ENCODE peak calls at places on chromosomes 1 and 21, in eight cellular contexts. One of them, this sample, is unnamed. For H3K9me3, the result is how much of the 10 kb centered on the place peaks cover.

GRCh38 chr1:244207042-244207934 is 156.2 kb downstream of the ZBTB18 start:
- DNase-seq in right atrium auricular region: no peak
- DNase-seq in naive thymus-derived CD4-positive, alpha-beta T cell: no peak
- DNase-seq in SJCRH30: no peak
- DNase-seq in CD4-positive, alpha-beta T cell: no peak
- DNase-seq in spleen: no peak
- DNase-seq in tibial nerve: no peak
- DNase-seq in Peyer's patch: no peak
- DNase-seq in this sample: no peak

GRCh38 chr1:234772345-234773147 is 162.6 kb upstream of the IRF2BP2 start:
- DNase-seq in right atrium auricular region: peak
- DNase-seq in naive thymus-derived CD4-positive, alpha-beta T cell: peak
- DNase-seq in SJCRH30: peak
- DNase-seq in CD4-positive, alpha-beta T cell: peak
- DNase-seq in spleen: peak
- DNase-seq in tibial nerve: no peak
- DNase-seq in Peyer's patch: peak
- DNase-seq in this sample: peak

GRCh38 chr21:33267250-33267649 is 1.1 kb downstream of the IL10RB start:
- DNase-seq in right atrium auricular region: no peak
- DNase-seq in naive thymus-derived CD4-positive, alpha-beta T cell: no peak
- DNase-seq in SJCRH30: no peak
- DNase-seq in CD4-positive, alpha-beta T cell: no peak
- DNase-seq in spleen: no peak
- DNase-seq in tibial nerve: no peak
- DNase-seq in Peyer's patch: no peak
- DNase-seq in this sample: no peak

GRCh38 chr1:161119379-161120061 is 1.6 kb downstream of the NIT1 start:
- DNase-seq in right atrium auricular region: peak
- DNase-seq in naive thymus-derived CD4-positive, alpha-beta T cell: no peak
- DNase-seq in SJCRH30: no peak
- DNase-seq in CD4-positive, alpha-beta T cell: peak
- DNase-seq in spleen: no peak
- DNase-seq in tibial nerve: no peak
- DNase-seq in Peyer's patch: peak
- DNase-seq in this sample: peak

GRCh38 chr1:25756210-25756609 is 43.8 kb upstream of the SELENON start:
- DNase-seq in right atrium auricular region: no peak
- DNase-seq in naive thymus-derived CD4-positive, alpha-beta T cell: no peak
- DNase-seq in SJCRH30: no peak
- DNase-seq in CD4-positive, alpha-beta T cell: no peak
- DNase-seq in spleen: no peak
- DNase-seq in tibial nerve: no peak
- DNase-seq in Peyer's patch: no peak
- DNase-seq in this sample: no peak

GRCh38 chr1:50462964-50463363 is 39.7 kb upstream of the DMRTA2 start:
- DNase-seq in right atrium auricular region: no peak
- DNase-seq in naive thymus-derived CD4-positive, alpha-beta T cell: no peak
- DNase-seq in SJCRH30: no peak
- DNase-seq in CD4-positive, alpha-beta T cell: no peak
- DNase-seq in spleen: no peak
- DNase-seq in tibial nerve: no peak
- DNase-seq in Peyer's patch: no peak
- DNase-seq in this sample: no peak

GRCh38 chr21:33205476-33205875 is 24.3 kb upstream of the IFNAR2 start:
- DNase-seq in right atrium auricular region: no peak
- DNase-seq in naive thymus-derived CD4-positive, alpha-beta T cell: no peak
- DNase-seq in SJCRH30: no peak
- DNase-seq in CD4-positive, alpha-beta T cell: no peak
- DNase-seq in spleen: no peak
- DNase-seq in tibial nerve: no peak
- DNase-seq in Peyer's patch: peak
- DNase-seq in this sample: no peak

GRCh38 chr1:178939328-178939727 is 68.5 kb upstream of the ANGPTL1 start:
- DNase-seq in right atrium auricular region: no peak
- DNase-seq in naive thymus-derived CD4-positive, alpha-beta T cell: no peak
- DNase-seq in SJCRH30: no peak
- DNase-seq in CD4-positive, alpha-beta T cell: no peak
- DNase-seq in spleen: no peak
- DNase-seq in tibial nerve: peak
- DNase-seq in Peyer's patch: peak
- DNase-seq in this sample: no peak

GRCh38 chr21:45825209-45825602 is 156.4 kb upstream of the COL6A1 start:
- DNase-seq in right atrium auricular region: no peak
- DNase-seq in naive thymus-derived CD4-positive, alpha-beta T cell: no peak
- DNase-seq in SJCRH30: no peak
- DNase-seq in CD4-positive, alpha-beta T cell: no peak
- DNase-seq in spleen: peak
- DNase-seq in tibial nerve: no peak
- DNase-seq in Peyer's patch: no peak
- DNase-seq in this sample: no peak

GRCh38 chr21:41630249-41630648 is 122.3 kb upstream of the TMPRSS2 start:
- DNase-seq in right atrium auricular region: no peak
- DNase-seq in naive thymus-derived CD4-positive, alpha-beta T cell: no peak
- DNase-seq in SJCRH30: no peak
- DNase-seq in CD4-positive, alpha-beta T cell: no peak
- DNase-seq in spleen: no peak
- DNase-seq in tibial nerve: no peak
- DNase-seq in Peyer's patch: peak
- DNase-seq in this sample: peak

GRCh38 chr1:235844776-235845175 is 21.9 kb downstream of the LYST start:
- DNase-seq in right atrium auricular region: no peak
- DNase-seq in naive thymus-derived CD4-positive, alpha-beta T cell: no peak
- DNase-seq in SJCRH30: no peak
- DNase-seq in CD4-positive, alpha-beta T cell: no peak
- DNase-seq in spleen: no peak
- DNase-seq in tibial nerve: no peak
- DNase-seq in Peyer's patch: no peak
- DNase-seq in this sample: no peak

GRCh38 chr1:17844146-17844826 is 89.2 kb downstream of the ACTL8 start:
- DNase-seq in right atrium auricular region: no peak
- DNase-seq in naive thymus-derived CD4-positive, alpha-beta T cell: no peak
- DNase-seq in SJCRH30: no peak
- DNase-seq in CD4-positive, alpha-beta T cell: no peak
- DNase-seq in spleen: no peak
- DNase-seq in tibial nerve: no peak
- DNase-seq in Peyer's patch: no peak
- DNase-seq in this sample: peak

GRCh38 chr1:97271906-97272788 is 550.6 kb downstream of the PTBP2 start:
- DNase-seq in right atrium auricular region: no peak
- DNase-seq in naive thymus-derived CD4-positive, alpha-beta T cell: no peak
- DNase-seq in SJCRH30: no peak
- DNase-seq in CD4-positive, alpha-beta T cell: no peak
- DNase-seq in spleen: no peak
- DNase-seq in tibial nerve: no peak
- DNase-seq in Peyer's patch: no peak
- DNase-seq in this sample: no peak

GRCh38 chr1:200302893-200303250 is 107.0 kb downstream of the ZNF281 start:
- DNase-seq in right atrium auricular region: no peak
- DNase-seq in naive thymus-derived CD4-positive, alpha-beta T cell: no peak
- DNase-seq in SJCRH30: no peak
- DNase-seq in CD4-positive, alpha-beta T cell: no peak
- DNase-seq in spleen: no peak
- DNase-seq in tibial nerve: no peak
- DNase-seq in Peyer's patch: peak
- DNase-seq in this sample: no peak

GRCh38 chr1:154429118-154429517 is 24.0 kb downstream of the IL6R start:
- DNase-seq in right atrium auricular region: no peak
- DNase-seq in naive thymus-derived CD4-positive, alpha-beta T cell: no peak
- DNase-seq in SJCRH30: no peak
- DNase-seq in CD4-positive, alpha-beta T cell: no peak
- DNase-seq in spleen: no peak
- DNase-seq in tibial nerve: no peak
- DNase-seq in Peyer's patch: no peak
- DNase-seq in this sample: no peak

GRCh38 chr1:204513117-204513716 is 3.0 kb upstream of the MDM4 start:
- DNase-seq in right atrium auricular region: no peak
- DNase-seq in naive thymus-derived CD4-positive, alpha-beta T cell: no peak
- DNase-seq in SJCRH30: no peak
- DNase-seq in CD4-positive, alpha-beta T cell: peak
- DNase-seq in spleen: no peak
- DNase-seq in tibial nerve: no peak
- DNase-seq in Peyer's patch: peak
- DNase-seq in this sample: peak

GRCh38 chr1:38018864-38019343 is 6.4 kb downstream of the UTP11 start:
- DNase-seq in right atrium auricular region: no peak
- DNase-seq in naive thymus-derived CD4-positive, alpha-beta T cell: no peak
- DNase-seq in SJCRH30: no peak
- DNase-seq in CD4-positive, alpha-beta T cell: no peak
- DNase-seq in spleen: no peak
- DNase-seq in tibial nerve: no peak
- DNase-seq in Peyer's patch: no peak
- DNase-seq in this sample: peak

DNA sequence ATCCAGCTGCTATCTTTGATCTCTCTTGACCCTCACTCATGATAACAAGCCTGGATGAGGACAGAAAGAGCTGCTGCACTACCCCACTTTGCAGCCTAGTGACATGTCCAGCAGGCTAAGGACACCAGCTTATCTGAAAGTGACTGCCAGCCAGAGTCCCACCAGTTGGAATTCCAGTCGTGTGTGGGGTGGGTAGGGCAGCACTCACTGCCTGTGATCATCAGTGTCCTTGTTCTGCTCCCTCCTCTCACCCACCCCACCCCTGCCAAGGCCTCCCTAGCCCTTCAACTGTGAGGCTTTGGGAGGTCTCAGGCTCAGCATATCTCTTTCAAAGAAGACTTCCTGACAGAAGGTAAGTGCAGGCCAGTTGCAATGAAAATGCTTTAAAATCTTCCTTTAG is 15.5 kb upstream of the NMNAT2 start:
- DNase-seq in right atrium auricular region: no peak
- DNase-seq in naive thymus-derived CD4-positive, alpha-beta T cell: no peak
- DNase-seq in SJCRH30: no peak
- DNase-seq in CD4-positive, alpha-beta T cell: no peak
- DNase-seq in spleen: no peak
- DNase-seq in tibial nerve: no peak
- DNase-seq in Peyer's patch: no peak
- DNase-seq in this sample: no peak
- H3K9me3 ChIP-seq in right atrium auricular region: under half
- H3K9me3 ChIP-seq in naive thymus-derived CD4-positive, alpha-beta T cell: under half
- H3K9me3 ChIP-seq in SJCRH30: under half
- H3K9me3 ChIP-seq in CD4-positive, alpha-beta T cell: under half
- H3K9me3 ChIP-seq in spleen: under half
- H3K9me3 ChIP-seq in tibial nerve: under half
- H3K9me3 ChIP-seq in Peyer's patch: under half
- H3K9me3 ChIP-seq in this sample: under half

DNA sequence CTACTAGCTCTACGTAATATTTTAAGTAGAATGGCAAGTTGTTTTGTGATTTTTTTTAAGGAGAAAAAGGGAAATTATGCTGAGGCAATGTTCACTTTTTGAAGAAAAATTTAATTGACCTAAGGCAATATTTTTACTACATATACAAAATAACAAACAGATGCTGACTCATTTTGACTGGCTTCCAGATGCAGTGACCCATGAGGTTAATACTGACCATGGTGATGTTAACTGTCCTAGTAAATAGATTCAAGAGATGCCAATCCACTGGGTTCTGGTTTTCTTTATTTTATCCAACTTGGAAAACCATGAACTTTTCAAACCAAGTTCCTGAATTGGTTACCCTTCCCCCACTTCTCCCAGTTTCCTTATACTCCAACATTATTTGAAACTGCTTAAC is 155.0 kb downstream of the CRB1 start:
- DNase-seq in right atrium auricular region: no peak
- DNase-seq in naive thymus-derived CD4-positive, alpha-beta T cell: no peak
- DNase-seq in SJCRH30: no peak
- DNase-seq in CD4-positive, alpha-beta T cell: no peak
- DNase-seq in spleen: no peak
- DNase-seq in tibial nerve: no peak
- DNase-seq in Peyer's patch: no peak
- DNase-seq in this sample: no peak
- H3K9me3 ChIP-seq in right atrium auricular region: under half
- H3K9me3 ChIP-seq in naive thymus-derived CD4-positive, alpha-beta T cell: under half
- H3K9me3 ChIP-seq in SJCRH30: under half
- H3K9me3 ChIP-seq in CD4-positive, alpha-beta T cell: under half
- H3K9me3 ChIP-seq in spleen: under half
- H3K9me3 ChIP-seq in tibial nerve: under half
- H3K9me3 ChIP-seq in Peyer's patch: under half
- H3K9me3 ChIP-seq in this sample: under half

GRCh38 chr1:34980715-34981114 is 4.4 kb downstream of the TMEM35B start:
- DNase-seq in right atrium auricular region: no peak
- DNase-seq in naive thymus-derived CD4-positive, alpha-beta T cell: no peak
- DNase-seq in SJCRH30: no peak
- DNase-seq in CD4-positive, alpha-beta T cell: no peak
- DNase-seq in spleen: no peak
- DNase-seq in tibial nerve: no peak
- DNase-seq in Peyer's patch: no peak
- DNase-seq in this sample: no peak

GRCh38 chr1:34976384-34977209 is 8.6 kb downstream of the TMEM35B start:
- DNase-seq in right atrium auricular region: no peak
- DNase-seq in naive thymus-derived CD4-positive, alpha-beta T cell: no peak
- DNase-seq in SJCRH30: no peak
- DNase-seq in CD4-positive, alpha-beta T cell: no peak
- DNase-seq in spleen: no peak
- DNase-seq in tibial nerve: no peak
- DNase-seq in Peyer's patch: no peak
- DNase-seq in this sample: no peak

GRCh38 chr1:34977210-34977471 is 8.0 kb downstream of the TMEM35B start:
- DNase-seq in right atrium auricular region: no peak
- DNase-seq in naive thymus-derived CD4-positive, alpha-beta T cell: no peak
- DNase-seq in SJCRH30: no peak
- DNase-seq in CD4-positive, alpha-beta T cell: no peak
- DNase-seq in spleen: no peak
- DNase-seq in tibial nerve: no peak
- DNase-seq in Peyer's patch: no peak
- DNase-seq in this sample: no peak

GRCh38 chr1:34977858-34978257 is 7.3 kb downstream of the TMEM35B start:
- DNase-seq in right atrium auricular region: no peak
- DNase-seq in naive thymus-derived CD4-positive, alpha-beta T cell: no peak
- DNase-seq in SJCRH30: no peak
- DNase-seq in CD4-positive, alpha-beta T cell: no peak
- DNase-seq in spleen: no peak
- DNase-seq in tibial nerve: no peak
- DNase-seq in Peyer's patch: no peak
- DNase-seq in this sample: no peak

GRCh38 chr1:34978926-34979325 is 6.2 kb downstream of the TMEM35B start:
- DNase-seq in right atrium auricular region: no peak
- DNase-seq in naive thymus-derived CD4-positive, alpha-beta T cell: no peak
- DNase-seq in SJCRH30: peak
- DNase-seq in CD4-positive, alpha-beta T cell: no peak
- DNase-seq in spleen: no peak
- DNase-seq in tibial nerve: no peak
- DNase-seq in Peyer's patch: no peak
- DNase-seq in this sample: no peak
- H3K9me3 ChIP-seq in right atrium auricular region: under half
- H3K9me3 ChIP-seq in naive thymus-derived CD4-positive, alpha-beta T cell: under half
- H3K9me3 ChIP-seq in SJCRH30: under half
- H3K9me3 ChIP-seq in CD4-positive, alpha-beta T cell: under half
- H3K9me3 ChIP-seq in spleen: under half
- H3K9me3 ChIP-seq in tibial nerve: under half
- H3K9me3 ChIP-seq in Peyer's patch: under half
- H3K9me3 ChIP-seq in this sample: under half

DNA sequence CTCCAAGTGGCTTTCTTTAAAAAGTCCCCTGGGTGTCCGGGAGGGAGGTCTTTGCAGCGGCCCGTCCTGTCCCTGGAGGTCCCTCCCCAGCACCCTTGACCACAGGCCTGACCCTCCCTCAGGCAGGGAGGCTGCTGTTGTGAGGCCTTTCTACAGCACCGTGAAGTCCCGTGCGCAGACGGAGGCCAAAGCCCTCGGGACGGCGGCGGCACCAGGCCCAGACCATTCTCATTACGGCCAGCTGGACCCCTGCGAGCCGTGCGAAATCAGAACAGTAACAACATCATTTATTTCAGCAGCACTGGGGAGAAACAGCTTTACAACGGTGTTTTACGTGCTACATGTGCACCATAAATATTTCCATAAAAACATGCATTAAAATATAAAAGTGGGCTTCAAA is 101.4 kb upstream of the ACTRT2 start:
- DNase-seq in right atrium auricular region: no peak
- DNase-seq in naive thymus-derived CD4-positive, alpha-beta T cell: no peak
- DNase-seq in SJCRH30: no peak
- DNase-seq in CD4-positive, alpha-beta T cell: no peak
- DNase-seq in spleen: no peak
- DNase-seq in tibial nerve: no peak
- DNase-seq in Peyer's patch: no peak
- DNase-seq in this sample: no peak
- H3K9me3 ChIP-seq in right atrium auricular region: under half
- H3K9me3 ChIP-seq in naive thymus-derived CD4-positive, alpha-beta T cell: under half
- H3K9me3 ChIP-seq in SJCRH30: under half
- H3K9me3 ChIP-seq in CD4-positive, alpha-beta T cell: under half
- H3K9me3 ChIP-seq in spleen: under half
- H3K9me3 ChIP-seq in tibial nerve: under half
- H3K9me3 ChIP-seq in Peyer's patch: under half
- H3K9me3 ChIP-seq in this sample: under half